ENCODE peak calls at places on chromosomes 12 and 14, in seven cellular contexts. O is transverse colon, A is adipocyte, C is stomach, R is SK-N-SH, Q is tibial artery, S is left ventricle myocardium inferior. M is an unnamed sample. For H3K36me3 and H3K27me3, the result is how much of the 10 kb centered on the place peaks cover.

GRCh38 chr14:77041837-77042557 is 13.5 kb upstream of the IRF2BPL start:
- DNase-seq in C (peak), R (no peak), S (peak), O (peak), Q (peak), A (peak), M (no peak)

GRCh38 chr12:2631613-2632350 is 163.0 kb upstream of the FKBP4 start:
- DNase-seq in C (no peak), S (peak), R (no peak), O (no peak), Q (no peak), A (no peak), M (no peak)

GRCh38 chr14:68884031-68885030 is 91.5 kb upstream of the ZFP36L1 start:
- DNase-seq in O (peak), Q (peak), C (no peak), A (peak), R (no peak), S (peak), M (no peak)

GRCh38 chr14:56085471-56085870 is 32.7 kb upstream of the PELI2 start:
- DNase-seq in O (no peak), C (no peak), S (no peak), R (no peak), A (no peak), Q (no peak), M (no peak)

GRCh38 chr12:124917135-124917840 is 2.8 kb upstream of the UBC start:
- DNase-seq in S (peak), O (peak), Q (peak), R (peak), C (peak), A (peak), M (peak)

GRCh38 chr12:120771097-120771496 is 45.5 kb downstream of the ACADS start:
- DNase-seq in C (no peak), Q (no peak), S (no peak), O (no peak), R (no peak), A (no peak), M (no peak)

GRCh38 chr12:80469681-80470080 is 25.6 kb downstream of the PTPRQ start:
- DNase-seq in A (no peak), S (no peak), R (no peak), C (no peak), Q (no peak), O (no peak), M (no peak)

GRCh38 chr14:68711551-68712437 is 81.1 kb downstream of the ZFP36L1 start:
- DNase-seq in R (no peak), A (no peak), C (no peak), O (no peak), S (no peak), Q (no peak), M (peak)

GRCh38 chr14:71175491-71175890 is 268.2 kb downstream of the PCNX1 start:
- DNase-seq in A (no peak), R (no peak), O (no peak), Q (no peak), S (no peak), C (peak), M (no peak)

GRCh38 chr14:75497191-75497590 is 25.1 kb upstream of the BATF start:
- DNase-seq in A (no peak), S (no peak), R (no peak), Q (no peak), O (no peak), C (no peak), M (no peak)

GRCh38 chr14:83287300-83287699 is 1753.6 kb upstream of the SEL1L start:
- DNase-seq in S (no peak), O (no peak), A (no peak), C (no peak), R (no peak), Q (no peak), M (no peak)

GRCh38 chr12:5022465-5023061 is 21.1 kb upstream of the KCNA5 start:
- DNase-seq in O (peak), C (peak), S (no peak), R (peak), Q (no peak), A (peak), M (peak)

GRCh38 chr12:31749024-31749704 is 20.3 kb upstream of the AMN1 start:
- DNase-seq in S (no peak), R (no peak), Q (peak), A (peak), C (peak), O (peak), M (peak)

GRCh38 chr12:88854260-88854659 is 274.0 kb upstream of the KITLG start:
- DNase-seq in A (peak), S (no peak), Q (no peak), O (no peak), R (no peak), C (no peak), M (no peak)

GRCh38 chr14:27715561-27715960 is 1051.0 kb upstream of the FOXG1 start:
- DNase-seq in C (no peak), A (no peak), O (no peak), R (no peak), Q (no peak), S (no peak), M (no peak)

GRCh38 chr14:105865266-105865903 is 339.0 kb downstream of the TMEM121 start:
- DNase-seq in S (peak), R (no peak), O (no peak), C (peak), A (no peak), Q (no peak), M (peak)

GRCh38 chr12:124036117-124037109 is 63.4 kb downstream of the ZNF664 start:
- DNase-seq in O (peak), R (peak), Q (no peak), C (peak), S (no peak), A (peak), M (peak)

DNA sequence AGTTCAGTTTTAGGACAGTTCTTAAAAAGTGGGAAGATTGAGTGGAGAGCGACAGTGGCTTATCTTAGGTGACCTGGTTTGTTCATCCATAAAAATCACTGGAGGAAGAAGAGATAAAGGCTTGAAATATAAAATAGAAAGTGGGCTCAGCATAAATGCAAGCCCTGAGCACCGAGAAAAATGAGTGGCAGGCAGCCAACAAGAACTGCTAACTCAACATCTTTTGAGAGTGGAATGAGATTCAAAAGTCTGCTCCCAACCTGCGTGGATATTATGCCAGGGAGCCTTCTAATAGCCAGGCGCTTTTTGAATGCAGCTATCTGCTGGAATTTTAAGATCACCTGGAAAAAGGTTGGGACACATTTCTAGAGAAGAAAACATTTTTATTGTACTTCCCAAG is 666.5 kb downstream of the FLRT2 start:
- DNase-seq in A (no peak), S (no peak), O (no peak), Q (no peak), R (no peak), C (no peak), M (no peak)
- H3K36me3 ChIP-seq in A (under half), S (under half), O (under half), Q (under half), R (under half), C (under half), M (under half)

GRCh38 chr12:54352022-54352531 is 12.2 kb downstream of the GPR84 start:
- DNase-seq in C (peak), Q (no peak), A (no peak), R (peak), O (peak), S (peak), M (peak)
- H3K4me3 ChIP-seq in C (no peak), Q (peak), A (no peak), R (peak), O (no peak), S (peak), M (peak)

DNA sequence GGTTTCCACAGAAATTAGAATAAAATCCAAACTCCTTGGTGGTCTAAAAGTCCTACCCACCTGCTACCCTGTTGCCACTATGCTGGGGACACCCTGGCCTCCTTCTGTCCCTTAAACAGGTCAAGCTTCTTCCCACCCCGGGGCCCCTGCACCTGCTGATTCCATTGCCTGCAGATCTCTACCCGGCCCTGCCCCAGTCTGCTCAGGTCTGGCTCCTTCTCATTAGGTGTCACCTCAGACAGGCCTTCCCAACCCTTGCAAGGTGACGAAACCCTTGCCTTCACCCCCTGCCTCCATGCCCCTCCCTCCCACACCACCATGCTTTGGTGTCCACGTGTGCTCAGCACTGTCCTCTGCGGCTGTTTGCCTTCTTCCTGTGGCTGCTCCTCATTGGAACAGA is 170.6 kb downstream of the PIWIL1 start:
- DNase-seq in O (no peak), S (no peak), Q (no peak), R (no peak), A (no peak), C (no peak), M (no peak)
- H3K27me3 ChIP-seq in O (under half), S (half or more), Q (under half), R (under half), A (under half), C (under half), M (under half)

DNA sequence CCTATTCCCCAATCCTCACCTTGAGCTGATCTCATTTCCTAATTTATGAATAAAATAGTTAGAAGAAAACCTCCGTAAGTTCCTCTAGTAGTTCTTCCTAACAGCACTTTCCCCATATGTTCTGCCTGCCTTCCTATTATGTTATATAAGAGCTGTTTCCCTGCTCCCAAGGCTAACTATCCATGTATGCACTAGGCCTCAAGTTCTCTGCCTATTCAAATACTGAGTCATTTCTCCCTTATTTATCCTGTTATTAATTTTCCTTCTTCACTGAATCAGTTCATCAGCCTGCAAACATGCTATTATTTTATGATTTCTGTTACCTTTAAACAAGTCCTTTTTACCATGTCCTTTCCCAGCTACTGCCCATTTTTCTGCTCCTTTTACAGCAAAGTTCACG is 164.1 kb downstream of the EPS8 start:
- DNase-seq in Q (no peak), C (no peak), S (no peak), A (no peak), O (no peak), R (no peak), M (no peak)
- H3K36me3 ChIP-seq in Q (under half), C (under half), S (under half), A (half or more), O (under half), R (under half), M (under half)

M was measured in H7.